ENCODE peak calls at places on chromosome 15, in ten cellular contexts. D is tibial artery; X is CD8-positive, alpha-beta memory T cell; W is H7; B is GM23338; Q is adipocyte; F is OCI-LY7; V is brain microvascular endothelial cell; C is GM23248; G is colonic mucosa. J is an unnamed sample. For H3K36me3, the result is how much of the 10 kb centered on the place peaks cover.

GRCh38 chr15:42863572-42864239 is 56.9 kb downstream of the TTBK2 start:
- DNase-seq in Q (no peak), W (no peak), D (no peak), F (no peak), V (no peak), B (no peak), G (no peak), C (no peak), X (no peak), J (no peak)

GRCh38 chr15:34239151-34239761 is 14.4 kb downstream of the EMC4 start:
- DNase-seq in C (peak), W (no peak), V (peak), F (no peak), D (no peak), B (peak), Q (peak), X (no peak), G (no peak), J (peak)

GRCh38 chr15:55389276-55389631 is 18.9 kb downstream of the CCPG1 start:
- DNase-seq in F (no peak), W (no peak), Q (no peak), D (no peak), V (peak), X (no peak), C (peak), G (no peak), B (no peak), J (no peak)

GRCh38 chr15:36961956-36962355 is 138.4 kb downstream of the MEIS2 start:
- DNase-seq in D (no peak), V (no peak), C (no peak), W (no peak), G (no peak), Q (peak), B (no peak), X (no peak), F (no peak), J (no peak)

GRCh38 chr15:62262305-62262941 is 97.3 kb upstream of the C2CD4B start:
- DNase-seq in X (no peak), W (no peak), V (no peak), F (no peak), B (peak), G (no peak), Q (no peak), D (no peak), C (no peak), J (no peak)

GRCh38 chr15:27480642-27481041 is 509.7 kb downstream of the GABRG3 start:
- DNase-seq in F (no peak), V (no peak), C (no peak), W (no peak), B (no peak), G (no peak), D (no peak), Q (no peak), X (no peak), J (no peak)

GRCh38 chr15:99414755-99415731 is 150.7 kb upstream of the MEF2A start:
- DNase-seq in Q (no peak), G (peak), F (no peak), V (no peak), B (no peak), C (peak), X (no peak), D (peak), W (peak), J (no peak)

GRCh38 chr15:29870495-29871151 is 48.4 kb upstream of the TJP1 start:
- DNase-seq in G (no peak), C (no peak), D (peak), X (no peak), B (no peak), Q (no peak), V (no peak), F (no peak), W (no peak), J (no peak)

GRCh38 chr15:91867581-91868026 is 14.1 kb downstream of the SLCO3A1 start:
- DNase-seq in C (peak), F (no peak), D (peak), G (peak), V (peak), B (peak), X (no peak), Q (peak), W (peak), J (peak)

GRCh38 chr15:74787251-74788041 is 5.6 kb downstream of the CSK start:
- DNase-seq in C (peak), G (peak), B (peak), X (peak), W (peak), D (peak), V (peak), Q (peak), F (peak), J (peak)

GRCh38 chr15:44719293-44719999 is 8.1 kb downstream of the B2M start:
- DNase-seq in G (peak), C (no peak), F (peak), W (no peak), Q (no peak), V (no peak), X (peak), B (peak), D (no peak), J (peak)

GRCh38 chr15:80317389-80318169 is 65.6 kb upstream of the CTXND1 start:
- DNase-seq in V (peak), D (no peak), Q (peak), C (peak), W (no peak), B (no peak), G (no peak), X (no peak), F (no peak), J (peak)

GRCh38 chr15:75091814-75092213 is 68.4 kb downstream of the PPCDC start:
- DNase-seq in C (peak), F (no peak), V (no peak), B (no peak), G (no peak), D (no peak), X (no peak), W (no peak), Q (no peak), J (no peak)

GRCh38 chr15:67838789-67839332 is 984 bp downstream of the RNU6-1 start:
- DNase-seq in W (peak), X (no peak), D (peak), F (no peak), G (peak), V (no peak), C (peak), B (peak), Q (peak), J (no peak)

GRCh38 chr15:74830868-74831267 is 4.4 kb downstream of the CPLX3 start:
- DNase-seq in Q (no peak), G (no peak), X (no peak), D (no peak), B (no peak), V (no peak), F (no peak), W (no peak), C (no peak), J (peak)

GRCh38 chr15:78372880-78373279 is 32.7 kb downstream of the CRABP1 start:
- DNase-seq in F (no peak), V (no peak), W (peak), C (no peak), D (peak), X (no peak), B (peak), G (peak), Q (no peak), J (peak)

GRCh38 chr15:74336061-74337005 is 31.1 kb downstream of the CYP11A1 start:
- DNase-seq in B (no peak), D (peak), F (no peak), W (no peak), C (peak), G (no peak), V (no peak), Q (peak), X (no peak), J (no peak)

DNA sequence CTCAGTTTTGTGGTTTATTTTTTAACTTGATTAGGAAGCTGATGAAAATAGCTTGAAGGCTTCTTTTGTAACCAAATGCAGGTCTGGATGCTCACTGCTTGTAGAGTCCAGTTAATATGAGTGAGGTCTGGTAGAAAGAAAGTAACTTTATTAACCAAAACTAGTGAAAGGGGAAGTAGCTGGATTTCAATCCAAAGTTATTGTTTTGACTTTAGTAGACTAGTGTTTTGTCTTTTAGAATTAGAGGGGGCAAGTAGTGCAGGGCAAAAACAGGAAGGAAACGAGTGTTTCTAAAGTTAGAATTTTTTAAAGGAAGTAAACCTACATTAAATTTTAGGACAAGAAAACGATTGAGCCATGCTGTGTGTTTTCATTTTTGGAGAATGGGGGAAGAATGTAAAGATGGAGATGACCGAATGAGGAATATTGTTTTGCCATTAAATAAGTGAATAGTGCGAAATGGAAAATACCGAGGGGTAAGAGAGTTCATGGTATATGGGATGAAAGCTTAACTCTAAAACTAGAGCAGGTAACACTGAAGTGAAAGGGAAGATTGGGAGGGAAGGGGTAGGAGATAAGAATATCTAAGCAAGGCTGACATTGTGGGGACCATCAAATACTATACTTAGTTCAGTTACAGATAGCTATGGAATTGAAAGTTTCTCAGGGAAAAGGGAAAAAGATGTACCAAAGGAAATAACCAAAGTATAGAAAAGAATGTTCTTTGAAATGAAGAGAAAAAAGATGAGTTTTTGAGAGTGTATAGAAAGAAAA is 40.0 kb downstream of the USP3 start:
- DNase-seq in X (no peak), B (no peak), D (no peak), F (peak), G (no peak), V (no peak), C (no peak), W (no peak), Q (no peak), J (no peak)
- H3K4me3 ChIP-seq in X (no peak), B (no peak), D (no peak), F (peak), G (no peak), V (no peak), C (no peak), W (no peak), Q (no peak), J (no peak)

GRCh38 chr15:101014921-101015841 is 96.0 kb downstream of the LRRK1 start:
- DNase-seq in G (peak), D (peak), V (peak), B (peak), Q (peak), X (peak), W (peak), F (peak), C (peak), J (peak)

GRCh38 chr15:101012326-101013040 is 93.3 kb downstream of the LRRK1 start:
- DNase-seq in V (no peak), D (no peak), X (no peak), G (peak), Q (no peak), C (no peak), B (no peak), F (no peak), W (no peak), J (no peak)

GRCh38 chr15:101014276-101014675 is 95.1 kb downstream of the LRRK1 start:
- DNase-seq in F (no peak), X (no peak), V (no peak), D (no peak), W (no peak), C (no peak), Q (no peak), B (no peak), G (peak), J (no peak)

GRCh38 chr15:101013151-101013550 is 94.0 kb downstream of the LRRK1 start:
- DNase-seq in X (no peak), W (no peak), V (no peak), C (no peak), D (no peak), G (peak), Q (no peak), B (no peak), F (no peak), J (no peak)

DNA sequence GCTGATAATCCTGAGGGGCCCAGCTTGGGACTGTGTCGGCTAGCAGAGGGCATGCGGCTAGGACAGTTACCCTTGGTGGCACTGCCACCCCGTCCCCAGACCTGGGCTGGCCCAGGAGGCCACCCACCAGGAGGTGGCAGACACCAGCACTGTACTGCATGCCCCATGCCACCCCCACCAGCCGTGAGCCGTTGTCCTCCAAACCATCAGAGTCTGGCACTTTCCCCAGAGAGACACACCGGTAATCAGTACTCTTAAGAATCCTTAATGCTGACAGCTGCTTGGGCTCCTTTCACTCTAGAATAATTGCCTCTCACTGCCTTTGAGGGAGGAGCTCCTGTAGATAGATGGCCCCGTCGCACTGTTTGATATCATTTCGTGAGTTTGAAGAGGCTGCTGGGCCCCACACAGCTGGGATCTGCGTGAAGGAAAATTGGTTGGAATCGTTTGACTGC is 94.6 kb downstream of the LRRK1 start:
- DNase-seq in C (no peak), W (no peak), D (no peak), V (no peak), B (no peak), G (peak), F (no peak), X (no peak), Q (no peak), J (no peak)
- H3K36me3 ChIP-seq in C (under half), W (under half), D (under half), V (under half), B (under half), G (under half), F (half or more), X (under half), Q (under half), J (half or more)

GRCh38 chr15:73127302-73127936 is 75.2 kb downstream of the NEO1 start:
- DNase-seq in W (peak), B (peak), V (peak), F (peak), G (peak), Q (peak), X (peak), C (peak), D (no peak), J (peak)
- H3K4me3 ChIP-seq in W (no peak), B (no peak), V (no peak), F (no peak), G (no peak), Q (no peak), X (no peak), C (no peak), D (no peak), J (no peak)

GRCh38 chr15:52247481-52247880 is 48.1 kb downstream of the MYO5C start:
- DNase-seq in B (no peak), D (no peak), X (no peak), Q (no peak), W (no peak), C (no peak), G (no peak), F (no peak), V (no peak), J (no peak)

GRCh38 chr15:52254331-52254730 is 41.3 kb downstream of the MYO5C start:
- DNase-seq in D (no peak), V (no peak), X (no peak), B (peak), W (no peak), F (peak), C (no peak), G (no peak), Q (no peak), J (no peak)

GRCh38 chr15:52252781-52253180 is 42.8 kb downstream of the MYO5C start:
- DNase-seq in D (no peak), Q (peak), V (peak), C (peak), B (no peak), W (no peak), X (no peak), G (no peak), F (no peak), J (peak)

GRCh38 chr15:52255008-52255407 is 40.6 kb downstream of the MYO5C start:
- DNase-seq in Q (peak), V (peak), C (peak), D (no peak), G (no peak), B (no peak), X (no peak), F (no peak), W (no peak), J (peak)

DNA sequence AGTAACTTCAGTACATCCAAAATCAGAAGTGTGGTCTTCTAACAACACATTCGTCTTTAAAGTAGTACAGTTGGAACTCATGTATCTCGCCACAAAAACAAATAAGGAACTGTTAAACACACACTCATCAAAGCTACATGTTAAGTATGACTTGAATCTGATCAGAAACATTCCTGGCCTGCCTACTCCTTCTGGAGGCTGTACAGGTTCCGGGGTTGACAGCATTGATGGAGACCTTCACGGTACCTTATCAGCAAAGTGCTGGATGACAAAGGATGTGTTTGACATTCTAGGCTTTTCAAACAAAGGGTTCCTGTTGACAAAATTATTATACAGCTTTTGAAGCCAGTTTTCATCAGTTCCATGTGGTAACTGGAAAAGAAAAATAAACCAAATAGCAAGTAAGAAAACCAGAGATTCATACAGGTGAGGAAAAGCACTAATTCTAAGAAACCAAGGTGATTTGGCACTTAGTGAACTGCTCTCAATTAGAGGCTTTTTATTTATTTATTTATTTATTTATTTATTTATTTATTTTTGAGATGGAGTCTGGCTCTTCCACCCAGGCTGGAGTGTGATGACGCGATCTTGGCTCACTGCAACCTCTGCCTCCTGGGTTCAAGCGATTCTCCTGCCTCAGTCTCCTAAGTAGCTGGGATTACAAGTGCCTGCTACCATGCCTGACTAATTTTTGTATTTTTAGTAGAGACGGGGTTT is 44.3 kb downstream of the MYO5C start:
- DNase-seq in V (peak), G (no peak), X (no peak), C (no peak), W (no peak), D (no peak), F (no peak), Q (no peak), B (no peak), J (no peak)
- H3K36me3 ChIP-seq in V (under half), G (under half), X (under half), C (under half), W (under half), D (under half), F (under half), Q (under half), B (under half), J (under half)

GRCh38 chr15:89406756-89407650 is 72.4 kb upstream of the POLG start:
- DNase-seq in C (peak), B (peak), X (no peak), V (no peak), G (no peak), D (no peak), F (no peak), Q (peak), W (peak), J (no peak)
- H3K4me3 ChIP-seq in C (peak), B (peak), X (no peak), V (no peak), G (no peak), D (no peak), F (no peak), Q (peak), W (no peak), J (no peak)

J was measured in MG63.